ENCODE peak calls at places on chromosome 6, in five cellular contexts. One of them, this sample, is unnamed.

GRCh38 chr6:118881440-118882313 is 12.3 kb upstream of the ASF1A start:
- DNase-seq in stimulated activated CD8-positive, alpha-beta memory T cell treated with anti-CD3 and anti-CD28 coated beads, Interleukin-2, amount 100 ng/mL, for 1 hour: no peak
- DNase-seq in NCI-H1105: no peak
- DNase-seq in astrocyte of the hippocampus: no peak
- DNase-seq in T-helper 17 cell: no peak
- DNase-seq in this sample: no peak

GRCh38 chr6:137510923-137511322 is 16.7 kb upstream of the OLIG3 start:
- DNase-seq in stimulated activated CD8-positive, alpha-beta memory T cell treated with anti-CD3 and anti-CD28 coated beads, Interleukin-2, amount 100 ng/mL, for 1 hour: no peak
- DNase-seq in NCI-H1105: no peak
- DNase-seq in astrocyte of the hippocampus: no peak
- DNase-seq in T-helper 17 cell: no peak
- DNase-seq in this sample: no peak

GRCh38 chr6:13677878-13678254 is 33.8 kb downstream of the RANBP9 start:
- DNase-seq in stimulated activated CD8-positive, alpha-beta memory T cell treated with anti-CD3 and anti-CD28 coated beads, Interleukin-2, amount 100 ng/mL, for 1 hour: no peak
- DNase-seq in NCI-H1105: no peak
- DNase-seq in astrocyte of the hippocampus: no peak
- DNase-seq in T-helper 17 cell: no peak
- DNase-seq in this sample: no peak

GRCh38 chr6:151722342-151722741 is 85.1 kb upstream of the ESR1 start:
- DNase-seq in stimulated activated CD8-positive, alpha-beta memory T cell treated with anti-CD3 and anti-CD28 coated beads, Interleukin-2, amount 100 ng/mL, for 1 hour: no peak
- DNase-seq in NCI-H1105: no peak
- DNase-seq in astrocyte of the hippocampus: no peak
- DNase-seq in T-helper 17 cell: no peak
- DNase-seq in this sample: no peak

GRCh38 chr6:3977875-3978711 is 100.8 kb downstream of the FAM217A start:
- DNase-seq in stimulated activated CD8-positive, alpha-beta memory T cell treated with anti-CD3 and anti-CD28 coated beads, Interleukin-2, amount 100 ng/mL, for 1 hour: peak
- DNase-seq in NCI-H1105: no peak
- DNase-seq in astrocyte of the hippocampus: peak
- DNase-seq in T-helper 17 cell: no peak
- DNase-seq in this sample: peak

GRCh38 chr6:9126845-9127560 is 691.7 kb upstream of the SLC35B3 start:
- DNase-seq in stimulated activated CD8-positive, alpha-beta memory T cell treated with anti-CD3 and anti-CD28 coated beads, Interleukin-2, amount 100 ng/mL, for 1 hour: no peak
- DNase-seq in NCI-H1105: no peak
- DNase-seq in astrocyte of the hippocampus: peak
- DNase-seq in T-helper 17 cell: no peak
- DNase-seq in this sample: no peak

GRCh38 chr6:40536442-40536841 is 50.7 kb downstream of the LRFN2 start:
- DNase-seq in stimulated activated CD8-positive, alpha-beta memory T cell treated with anti-CD3 and anti-CD28 coated beads, Interleukin-2, amount 100 ng/mL, for 1 hour: no peak
- DNase-seq in NCI-H1105: no peak
- DNase-seq in astrocyte of the hippocampus: no peak
- DNase-seq in T-helper 17 cell: no peak
- DNase-seq in this sample: no peak

GRCh38 chr6:6614096-6614964 is 25.8 kb downstream of the LY86 start:
- DNase-seq in stimulated activated CD8-positive, alpha-beta memory T cell treated with anti-CD3 and anti-CD28 coated beads, Interleukin-2, amount 100 ng/mL, for 1 hour: no peak
- DNase-seq in NCI-H1105: no peak
- DNase-seq in astrocyte of the hippocampus: no peak
- DNase-seq in T-helper 17 cell: no peak
- DNase-seq in this sample: no peak

GRCh38 chr6:139407718-139408222 is 33.3 kb upstream of the CITED2 start:
- DNase-seq in stimulated activated CD8-positive, alpha-beta memory T cell treated with anti-CD3 and anti-CD28 coated beads, Interleukin-2, amount 100 ng/mL, for 1 hour: no peak
- DNase-seq in NCI-H1105: no peak
- DNase-seq in astrocyte of the hippocampus: peak
- DNase-seq in T-helper 17 cell: no peak
- DNase-seq in this sample: no peak

GRCh38 chr6:81767163-81768000 is 14.9 kb upstream of the TENT5A start:
- DNase-seq in stimulated activated CD8-positive, alpha-beta memory T cell treated with anti-CD3 and anti-CD28 coated beads, Interleukin-2, amount 100 ng/mL, for 1 hour: no peak
- DNase-seq in NCI-H1105: no peak
- DNase-seq in astrocyte of the hippocampus: peak
- DNase-seq in T-helper 17 cell: no peak
- DNase-seq in this sample: no peak

GRCh38 chr6:1678201-1678600 is 68.5 kb downstream of the FOXC1 start:
- DNase-seq in stimulated activated CD8-positive, alpha-beta memory T cell treated with anti-CD3 and anti-CD28 coated beads, Interleukin-2, amount 100 ng/mL, for 1 hour: no peak
- DNase-seq in NCI-H1105: no peak
- DNase-seq in astrocyte of the hippocampus: no peak
- DNase-seq in T-helper 17 cell: no peak
- DNase-seq in this sample: no peak

GRCh38 chr6:11650297-11650696 is 112.7 kb downstream of the TMEM170B start:
- DNase-seq in stimulated activated CD8-positive, alpha-beta memory T cell treated with anti-CD3 and anti-CD28 coated beads, Interleukin-2, amount 100 ng/mL, for 1 hour: no peak
- DNase-seq in NCI-H1105: no peak
- DNase-seq in astrocyte of the hippocampus: peak
- DNase-seq in T-helper 17 cell: no peak
- DNase-seq in this sample: no peak

GRCh38 chr6:132887204-132887603 is 72.8 kb downstream of the RPS12 start:
- DNase-seq in stimulated activated CD8-positive, alpha-beta memory T cell treated with anti-CD3 and anti-CD28 coated beads, Interleukin-2, amount 100 ng/mL, for 1 hour: no peak
- DNase-seq in NCI-H1105: no peak
- DNase-seq in astrocyte of the hippocampus: no peak
- DNase-seq in T-helper 17 cell: no peak
- DNase-seq in this sample: no peak

GRCh38 chr6:168122521-168122920 is 43.5 kb upstream of the FRMD1 start:
- DNase-seq in stimulated activated CD8-positive, alpha-beta memory T cell treated with anti-CD3 and anti-CD28 coated beads, Interleukin-2, amount 100 ng/mL, for 1 hour: no peak
- DNase-seq in NCI-H1105: no peak
- DNase-seq in astrocyte of the hippocampus: no peak
- DNase-seq in T-helper 17 cell: no peak
- DNase-seq in this sample: no peak

GRCh38 chr6:89689732-89690131 is 51.2 kb upstream of the LYRM2 start:
- DNase-seq in stimulated activated CD8-positive, alpha-beta memory T cell treated with anti-CD3 and anti-CD28 coated beads, Interleukin-2, amount 100 ng/mL, for 1 hour: no peak
- DNase-seq in NCI-H1105: no peak
- DNase-seq in astrocyte of the hippocampus: peak
- DNase-seq in T-helper 17 cell: no peak
- DNase-seq in this sample: no peak

GRCh38 chr6:105815657-105816555 is 270.2 kb upstream of the PRDM1 start:
- DNase-seq in stimulated activated CD8-positive, alpha-beta memory T cell treated with anti-CD3 and anti-CD28 coated beads, Interleukin-2, amount 100 ng/mL, for 1 hour: no peak
- DNase-seq in NCI-H1105: no peak
- DNase-seq in astrocyte of the hippocampus: no peak
- DNase-seq in T-helper 17 cell: no peak
- DNase-seq in this sample: no peak

GRCh38 chr6:53043626-53044025 is 21.6 kb upstream of the FBXO9 start:
- DNase-seq in stimulated activated CD8-positive, alpha-beta memory T cell treated with anti-CD3 and anti-CD28 coated beads, Interleukin-2, amount 100 ng/mL, for 1 hour: no peak
- DNase-seq in NCI-H1105: no peak
- DNase-seq in astrocyte of the hippocampus: peak
- DNase-seq in T-helper 17 cell: no peak
- DNase-seq in this sample: no peak

GRCh38 chr6:32178547-32179440 is 589 bp downstream of the RNF5 start:
- DNase-seq in stimulated activated CD8-positive, alpha-beta memory T cell treated with anti-CD3 and anti-CD28 coated beads, Interleukin-2, amount 100 ng/mL, for 1 hour: no peak
- DNase-seq in NCI-H1105: no peak
- DNase-seq in astrocyte of the hippocampus: peak
- DNase-seq in T-helper 17 cell: no peak
- DNase-seq in this sample: no peak

GRCh38 chr6:161407581-161407980 is 133.7 kb upstream of the AGPAT4 start:
- DNase-seq in stimulated activated CD8-positive, alpha-beta memory T cell treated with anti-CD3 and anti-CD28 coated beads, Interleukin-2, amount 100 ng/mL, for 1 hour: no peak
- DNase-seq in NCI-H1105: no peak
- DNase-seq in astrocyte of the hippocampus: peak
- DNase-seq in T-helper 17 cell: no peak
- DNase-seq in this sample: no peak

GRCh38 chr6:46772754-46773153 is 20.4 kb upstream of the MEP1A start:
- DNase-seq in stimulated activated CD8-positive, alpha-beta memory T cell treated with anti-CD3 and anti-CD28 coated beads, Interleukin-2, amount 100 ng/mL, for 1 hour: no peak
- DNase-seq in NCI-H1105: no peak
- DNase-seq in astrocyte of the hippocampus: no peak
- DNase-seq in T-helper 17 cell: no peak
- DNase-seq in this sample: no peak

GRCh38 chr6:43798688-43799444 is 28.9 kb downstream of the VEGFA start:
- DNase-seq in stimulated activated CD8-positive, alpha-beta memory T cell treated with anti-CD3 and anti-CD28 coated beads, Interleukin-2, amount 100 ng/mL, for 1 hour: no peak
- DNase-seq in NCI-H1105: no peak
- DNase-seq in astrocyte of the hippocampus: peak
- DNase-seq in T-helper 17 cell: no peak
- DNase-seq in this sample: no peak

GRCh38 chr6:148629197-148629909 is 117.5 kb upstream of the UST start:
- DNase-seq in stimulated activated CD8-positive, alpha-beta memory T cell treated with anti-CD3 and anti-CD28 coated beads, Interleukin-2, amount 100 ng/mL, for 1 hour: no peak
- DNase-seq in NCI-H1105: no peak
- DNase-seq in astrocyte of the hippocampus: no peak
- DNase-seq in T-helper 17 cell: no peak
- DNase-seq in this sample: no peak

GRCh38 chr6:74768738-74769137 is 437.1 kb downstream of the COL12A1 start:
- DNase-seq in stimulated activated CD8-positive, alpha-beta memory T cell treated with anti-CD3 and anti-CD28 coated beads, Interleukin-2, amount 100 ng/mL, for 1 hour: no peak
- DNase-seq in NCI-H1105: no peak
- DNase-seq in astrocyte of the hippocampus: no peak
- DNase-seq in T-helper 17 cell: no peak
- DNase-seq in this sample: no peak

GRCh38 chr6:161242779-161243693 is 30.8 kb downstream of the AGPAT4 start:
- DNase-seq in stimulated activated CD8-positive, alpha-beta memory T cell treated with anti-CD3 and anti-CD28 coated beads, Interleukin-2, amount 100 ng/mL, for 1 hour: peak
- DNase-seq in NCI-H1105: no peak
- DNase-seq in astrocyte of the hippocampus: peak
- DNase-seq in T-helper 17 cell: no peak
- DNase-seq in this sample: peak

GRCh38 chr6:15754035-15754705 is 91.3 kb upstream of the DTNBP1 start:
- DNase-seq in stimulated activated CD8-positive, alpha-beta memory T cell treated with anti-CD3 and anti-CD28 coated beads, Interleukin-2, amount 100 ng/mL, for 1 hour: no peak
- DNase-seq in NCI-H1105: no peak
- DNase-seq in astrocyte of the hippocampus: peak
- DNase-seq in T-helper 17 cell: no peak
- DNase-seq in this sample: no peak

GRCh38 chr6:14524319-14524718 is 406.7 kb downstream of the CD83 start:
- DNase-seq in stimulated activated CD8-positive, alpha-beta memory T cell treated with anti-CD3 and anti-CD28 coated beads, Interleukin-2, amount 100 ng/mL, for 1 hour: no peak
- DNase-seq in NCI-H1105: no peak
- DNase-seq in astrocyte of the hippocampus: peak
- DNase-seq in T-helper 17 cell: no peak
- DNase-seq in this sample: no peak

GRCh38 chr6:137881522-137881886 is 14.4 kb downstream of the TNFAIP3 start:
- DNase-seq in stimulated activated CD8-positive, alpha-beta memory T cell treated with anti-CD3 and anti-CD28 coated beads, Interleukin-2, amount 100 ng/mL, for 1 hour: no peak
- DNase-seq in NCI-H1105: no peak
- DNase-seq in astrocyte of the hippocampus: no peak
- DNase-seq in T-helper 17 cell: no peak
- DNase-seq in this sample: peak

GRCh38 chr6:46963626-46964025 is 41.9 kb upstream of the ADGRF5 start:
- DNase-seq in stimulated activated CD8-positive, alpha-beta memory T cell treated with anti-CD3 and anti-CD28 coated beads, Interleukin-2, amount 100 ng/mL, for 1 hour: no peak
- DNase-seq in NCI-H1105: no peak
- DNase-seq in astrocyte of the hippocampus: peak
- DNase-seq in T-helper 17 cell: no peak
- DNase-seq in this sample: no peak

GRCh38 chr6:107064579-107065065 is 36.6 kb downstream of the MTRES1 start:
- DNase-seq in stimulated activated CD8-positive, alpha-beta memory T cell treated with anti-CD3 and anti-CD28 coated beads, Interleukin-2, amount 100 ng/mL, for 1 hour: no peak
- DNase-seq in NCI-H1105: peak
- DNase-seq in astrocyte of the hippocampus: peak
- DNase-seq in T-helper 17 cell: no peak
- DNase-seq in this sample: no peak

GRCh38 chr6:110341671-110342304 is 16.4 kb downstream of the METTL24 start:
- DNase-seq in stimulated activated CD8-positive, alpha-beta memory T cell treated with anti-CD3 and anti-CD28 coated beads, Interleukin-2, amount 100 ng/mL, for 1 hour: no peak
- DNase-seq in NCI-H1105: no peak
- DNase-seq in astrocyte of the hippocampus: no peak
- DNase-seq in T-helper 17 cell: no peak
- DNase-seq in this sample: no peak

GRCh38 chr6:27280064-27280539 is 32.0 kb downstream of the POM121L2 start:
- DNase-seq in stimulated activated CD8-positive, alpha-beta memory T cell treated with anti-CD3 and anti-CD28 coated beads, Interleukin-2, amount 100 ng/mL, for 1 hour: no peak
- DNase-seq in NCI-H1105: peak
- DNase-seq in astrocyte of the hippocampus: peak
- DNase-seq in T-helper 17 cell: no peak
- DNase-seq in this sample: no peak

GRCh38 chr6:3612341-3613041 is 139.0 kb downstream of the PXDC1 start:
- DNase-seq in stimulated activated CD8-positive, alpha-beta memory T cell treated with anti-CD3 and anti-CD28 coated beads, Interleukin-2, amount 100 ng/mL, for 1 hour: no peak
- DNase-seq in NCI-H1105: peak
- DNase-seq in astrocyte of the hippocampus: peak
- DNase-seq in T-helper 17 cell: no peak
- DNase-seq in this sample: no peak

GRCh38 chr6:108944707-108945685 is 96.8 kb downstream of the ARMC2 start:
- DNase-seq in stimulated activated CD8-positive, alpha-beta memory T cell treated with anti-CD3 and anti-CD28 coated beads, Interleukin-2, amount 100 ng/mL, for 1 hour: no peak
- DNase-seq in NCI-H1105: no peak
- DNase-seq in astrocyte of the hippocampus: peak
- DNase-seq in T-helper 17 cell: no peak
- DNase-seq in this sample: no peak

GRCh38 chr6:43093361-43094289 is 17.5 kb downstream of the PTK7 start:
- DNase-seq in stimulated activated CD8-positive, alpha-beta memory T cell treated with anti-CD3 and anti-CD28 coated beads, Interleukin-2, amount 100 ng/mL, for 1 hour: no peak
- DNase-seq in NCI-H1105: no peak
- DNase-seq in astrocyte of the hippocampus: peak
- DNase-seq in T-helper 17 cell: no peak
- DNase-seq in this sample: no peak

GRCh38 chr6:43910638-43911353 is 140.8 kb downstream of the VEGFA start:
- DNase-seq in stimulated activated CD8-positive, alpha-beta memory T cell treated with anti-CD3 and anti-CD28 coated beads, Interleukin-2, amount 100 ng/mL, for 1 hour: no peak
- DNase-seq in NCI-H1105: no peak
- DNase-seq in astrocyte of the hippocampus: no peak
- DNase-seq in T-helper 17 cell: no peak
- DNase-seq in this sample: no peak

GRCh38 chr6:122180132-122180531 is 219.3 kb upstream of the HSF2 start:
- DNase-seq in stimulated activated CD8-positive, alpha-beta memory T cell treated with anti-CD3 and anti-CD28 coated beads, Interleukin-2, amount 100 ng/mL, for 1 hour: no peak
- DNase-seq in NCI-H1105: no peak
- DNase-seq in astrocyte of the hippocampus: peak
- DNase-seq in T-helper 17 cell: no peak
- DNase-seq in this sample: no peak

GRCh38 chr6:148952147-148953041 is 205.6 kb downstream of the UST start:
- DNase-seq in stimulated activated CD8-positive, alpha-beta memory T cell treated with anti-CD3 and anti-CD28 coated beads, Interleukin-2, amount 100 ng/mL, for 1 hour: no peak
- DNase-seq in NCI-H1105: no peak
- DNase-seq in astrocyte of the hippocampus: peak
- DNase-seq in T-helper 17 cell: no peak
- DNase-seq in this sample: no peak